ENCODE peak calls at places on chromosome 5, in seven cellular contexts. J is astrocyte of the spinal cord; F is activated B cell treated with CpG ODN at 0.5 μM for 24 hours; W is left ventricle myocardium superior; C is activated CD4-positive, CD25-positive, alpha-beta regulatory T cell treated with anti-CD3 and anti-CD28 coated beads, Interleukin-2, amount 50 U/mL, for 72 hours; A is MCF 10A; T is AG09319. R is an unnamed sample.

GRCh38 chr5:74919487-74919886 is 53.3 kb upstream of the FAM169A start:
- DNase-seq in T (peak; percentile 24), F (no peak), C (no peak), W (no peak), A (peak; percentile 58), J (peak; percentile 73), R (no peak)

GRCh38 chr5:39209924-39210323 is 9.4 kb downstream of the FYB1 start:
- DNase-seq in T (no peak), A (no peak), F (no peak), J (no peak), C (peak; percentile 70), W (peak; percentile 37), R (no peak)

GRCh38 chr5:32132757-32133156 is 41.4 kb downstream of the GOLPH3 start:
- DNase-seq in C (no peak), J (no peak), F (no peak), W (no peak), A (no peak), T (no peak), R (no peak)

GRCh38 chr5:329106-329757 is 7.7 kb downstream of the AHRR start:
- DNase-seq in C (no peak), W (no peak), J (no peak), A (no peak), T (no peak), F (no peak), R (no peak)

GRCh38 chr5:59020611-59021285 is 437.9 kb downstream of the RAB3C start:
- DNase-seq in T (no peak), A (peak; percentile 71), C (no peak), F (no peak), J (peak; percentile 45), W (no peak), R (no peak)

GRCh38 chr5:14671414-14671813 is 6.9 kb downstream of the OTULIN start:
- DNase-seq in J (peak; percentile 53), A (no peak), T (no peak), F (no peak), W (no peak), C (no peak), R (no peak)

GRCh38 chr5:177966839-177967167 is 29.2 kb downstream of the PROP1 start:
- DNase-seq in J (no peak), A (no peak), F (no peak), W (no peak), C (no peak), T (no peak), R (no peak)

GRCh38 chr5:143230676-143230996 is 172.8 kb downstream of the NR3C1 start:
- DNase-seq in A (no peak), J (no peak), C (no peak), W (no peak), T (no peak), F (no peak), R (no peak)

GRCh38 chr5:39175273-39175955 is 43.9 kb downstream of the FYB1 start:
- DNase-seq in A (no peak), T (no peak), F (no peak), J (no peak), C (no peak), W (no peak), R (no peak)

GRCh38 chr5:6943197-6943596 is 230.0 kb downstream of the TENT4A start:
- DNase-seq in F (no peak), C (no peak), J (no peak), T (no peak), A (no peak), W (no peak), R (no peak)

GRCh38 chr5:10662661-10663245 is 98.3 kb downstream of the DAP start:
- DNase-seq in F (peak; percentile 9), W (no peak), A (no peak), C (peak; percentile 7), T (no peak), J (no peak), R (no peak)

GRCh38 chr5:2524620-2525019 is 226.9 kb downstream of the IRX2 start:
- DNase-seq in W (no peak), A (no peak), F (no peak), C (no peak), T (no peak), J (no peak), R (no peak)

GRCh38 chr5:90174236-90174635 is 235.3 kb downstream of the CETN3 start:
- DNase-seq in T (no peak), F (no peak), J (peak; percentile 12), A (no peak), W (no peak), C (no peak), R (no peak)

GRCh38 chr5:61924251-61924650 is 381.8 kb upstream of the KIF2A start:
- DNase-seq in F (no peak), A (no peak), W (no peak), J (no peak), T (no peak), C (no peak), R (no peak)

GRCh38 chr5:67639311-67639710 is 442.7 kb upstream of the CD180 start:
- DNase-seq in T (no peak), J (no peak), W (peak; percentile 52), C (no peak), A (no peak), F (no peak), R (no peak)

GRCh38 chr5:139294372-139295165 is 1.0 kb downstream of the MATR3 start:
- DNase-seq in W (peak; percentile 84), T (peak; percentile 60), C (peak; percentile 66), J (peak; percentile 88), A (peak; percentile 84), F (peak; percentile 57), R (peak; percentile 83)

GRCh38 chr5:147643142-147643541 is 133.3 kb upstream of the DPYSL3 start:
- DNase-seq in C (no peak), A (peak; percentile 78), J (no peak), F (no peak), W (no peak), T (no peak), R (no peak)

GRCh38 chr5:144177548-144177947 is 6.9 kb downstream of the KCTD16 start:
- DNase-seq in J (no peak), C (no peak), F (no peak), A (no peak), T (no peak), W (no peak), R (no peak)

GRCh38 chr5:149809919-149810691 is 80.0 kb downstream of the PPARGC1B start:
- DNase-seq in F (no peak), C (no peak), J (no peak), A (no peak), T (no peak), W (no peak), R (no peak)

GRCh38 chr5:156779436-156779835 is 70.7 kb upstream of the PPP1R2B start:
- DNase-seq in J (no peak), C (no peak), F (no peak), A (no peak), T (no peak), W (no peak), R (no peak)

GRCh38 chr5:173201636-173202265 is 33.3 kb downstream of the NKX2-5 start:
- DNase-seq in J (peak; percentile 78), F (no peak), W (no peak), A (peak; percentile 82), T (peak; percentile 16), C (no peak), R (no peak)

GRCh38 chr5:1644810-1645571 is 121.2 kb upstream of the LPCAT1 start:
- DNase-seq in F (peak; percentile 74), T (peak; percentile 49), A (peak; percentile 68), C (peak; percentile 83), J (peak; percentile 74), W (peak; percentile 90), R (no peak)

GRCh38 chr5:179230061-179230461 is 115.2 kb downstream of the ADAMTS2 start:
- DNase-seq in A (no peak), F (no peak), T (no peak), W (no peak), C (no peak), J (no peak), R (peak; percentile 28)

GRCh38 chr5:61805101-61805500 is 473.0 kb downstream of the ZSWIM6 start:
- DNase-seq in F (no peak), T (peak; percentile 8), A (peak; percentile 80), J (peak; percentile 78), W (no peak), C (no peak), R (no peak)

GRCh38 chr5:130316971-130317421 is 412.7 kb downstream of the CHSY3 start:
- DNase-seq in F (no peak), J (peak; percentile 12), W (no peak), T (no peak), A (no peak), C (no peak), R (no peak)

GRCh38 chr5:31861601-31862000 is 222.7 kb downstream of the PDZD2 start:
- DNase-seq in J (no peak), A (no peak), C (no peak), F (no peak), W (no peak), T (no peak), R (no peak)

GRCh38 chr5:31894131-31894530 is 255.2 kb downstream of the PDZD2 start:
- DNase-seq in A (no peak), J (no peak), W (no peak), T (no peak), F (no peak), C (no peak), R (no peak)

GRCh38 chr5:148776780-148777179 is 49.6 kb upstream of the ADRB2 start:
- DNase-seq in C (no peak), T (peak; percentile 23), J (peak; percentile 85), F (no peak), A (peak; percentile 95), W (no peak), R (no peak)

GRCh38 chr5:1810581-1811101 is 9.4 kb downstream of the NDUFS6 start:
- DNase-seq in W (no peak), F (no peak), T (no peak), C (no peak), A (no peak), J (no peak), R (peak; percentile 8)

GRCh38 chr5:68292316-68292715 is 76.8 kb downstream of the PIK3R1 start:
- DNase-seq in T (no peak), F (no peak), C (no peak), A (no peak), W (no peak), J (peak; percentile 53), R (no peak)

GRCh38 chr5:89147026-89147425 is 264.0 kb upstream of the MEF2C start:
- DNase-seq in T (no peak), C (no peak), J (peak; percentile 3), F (no peak), A (no peak), W (no peak), R (no peak)

GRCh38 chr5:141135030-141135717 is at the start of gene PCDHB5:
- DNase-seq in T (no peak), F (no peak), A (peak; percentile 18), J (peak; percentile 5), W (no peak), C (no peak), R (no peak)

R was measured in suprapubic skin.